ENCODE peak calls at places on chromosomes 1 and 21, in five cellular contexts. P is T-cell; T is cerebellar nuclear complex; C is stimulated activated CD4-positive, alpha-beta T cell treated with anti-CD3 and anti-CD28 coated beads, Interleukin-12 subunit alpha, Interleukin-12 subunit beta, amount 100 ng/mL, for 4 hours; H is IMR-90. Q is an unnamed sample.

GRCh38 chr1:228416217-228416971 is at the start of gene TRIM17:
- DNase-seq in C (peak), T (no peak), H (no peak), P (peak), Q (no peak)

GRCh38 chr1:234776875-234777849 is 167.2 kb upstream of the IRF2BP2 start:
- DNase-seq in P (no peak), H (no peak), C (no peak), T (no peak), Q (no peak)

GRCh38 chr1:20099533-20099932 is 19.8 kb downstream of the PLA2G2D start:
- DNase-seq in T (no peak), P (no peak), H (no peak), C (no peak), Q (no peak)

GRCh38 chr21:26966360-26966977 is 419 bp downstream of the ADAMTS5 start:
- DNase-seq in T (no peak), H (peak), C (no peak), P (no peak), Q (no peak)

GRCh38 chr1:37793773-37794371 is at the start of gene MANEAL:
- DNase-seq in C (peak), T (no peak), H (peak), P (peak), Q (peak)

GRCh38 chr1:2347907-2348306 is 43.4 kb downstream of the MORN1 start:
- DNase-seq in C (no peak), T (no peak), H (no peak), P (no peak), Q (no peak)

GRCh38 chr1:182595641-182596240 is 6.7 kb upstream of the RNASEL start:
- DNase-seq in T (no peak), P (peak), H (peak), C (peak), Q (no peak)

GRCh38 chr1:166950156-166950555 is 25.2 kb downstream of the ILDR2 start:
- DNase-seq in C (no peak), H (no peak), P (no peak), T (no peak), Q (no peak)

GRCh38 chr1:53278294-53278693 is 40.0 kb upstream of the MAGOH start:
- DNase-seq in C (peak), H (peak), P (peak), T (no peak), Q (peak)

GRCh38 chr1:26161408-26162219 is 2.7 kb downstream of the FAM110D start:
- DNase-seq in P (peak), C (peak), T (no peak), H (peak), Q (no peak)

GRCh38 chr1:56441586-56441985 is 137.8 kb downstream of the PLPP3 start:
- DNase-seq in C (no peak), T (no peak), P (no peak), H (no peak), Q (no peak)

GRCh38 chr1:58982259-58982998 is 198.6 kb upstream of the JUN start:
- DNase-seq in T (no peak), C (no peak), P (no peak), H (no peak), Q (no peak)

GRCh38 chr1:187787696-187788095 is 958.9 kb downstream of the PLA2G4A start:
- DNase-seq in C (no peak), H (no peak), P (no peak), T (no peak), Q (no peak)

GRCh38 chr21:40681164-40681859 is 165.6 kb downstream of the DSCAM start:
- DNase-seq in P (no peak), T (no peak), C (no peak), H (no peak), Q (no peak)

GRCh38 chr1:161182214-161182613 is 4.9 kb upstream of the B4GALT3 start:
- DNase-seq in T (no peak), H (peak), C (peak), P (no peak), Q (peak)

GRCh38 chr1:59498640-59499039 is 201.7 kb downstream of the FGGY start:
- DNase-seq in H (no peak), C (no peak), P (no peak), T (no peak), Q (no peak)

Q was measured in SW 1271.